ENCODE peak calls at places on chromosome 11, in eight cellular contexts. A, J, G, T, O, H, Z and E are unnamed samples.

GRCh38 chr11:32312865-32313403 is 122.4 kb downstream of the WT1 start:
- DNase-seq in O (peak), H (no peak), G (no peak), Z (peak), J (peak), A (peak), T (peak), E (no peak)

GRCh38 chr11:123018702-123019101 is 37.1 kb upstream of the BSX start:
- DNase-seq in T (no peak), J (no peak), Z (no peak), O (no peak), H (no peak), A (no peak), G (no peak), E (no peak)

GRCh38 chr11:78295347-78295746 is 106.6 kb downstream of the USP35 start:
- DNase-seq in T (no peak), A (no peak), G (no peak), H (no peak), J (no peak), Z (no peak), O (no peak), E (no peak)

GRCh38 chr11:96055706-96056387 is 131.9 kb upstream of the MTMR2 start:
- DNase-seq in G (no peak), O (peak), A (no peak), T (peak), Z (peak), H (no peak), J (peak), E (no peak)

GRCh38 chr11:64250875-64251721 is at the start of gene PLCB3:
- DNase-seq in Z (peak), O (peak), T (peak), H (peak), J (peak), G (no peak), A (peak), E (peak)

GRCh38 chr11:47467372-47467771 is 18.4 kb upstream of the RAPSN start:
- DNase-seq in G (peak), H (no peak), Z (no peak), J (no peak), A (no peak), T (no peak), O (no peak), E (no peak)

GRCh38 chr11:103035656-103036434 is 56.1 kb downstream of the DCUN1D5 start:
- DNase-seq in A (peak), O (peak), Z (peak), J (no peak), T (peak), H (peak), G (no peak), E (peak)

GRCh38 chr11:72228229-72228843 is 3.8 kb downstream of the INPPL1 start:
- DNase-seq in T (no peak), A (no peak), J (no peak), Z (peak), H (no peak), O (no peak), G (peak), E (no peak)

GRCh38 chr11:125498521-125498920 is 2.5 kb upstream of the FEZ1 start:
- DNase-seq in H (no peak), O (no peak), Z (no peak), J (no peak), A (no peak), G (no peak), T (no peak), E (no peak)